ENCODE peak calls at places on chromosomes 1 and 21, in four cellular contexts. X, G, J and N are unnamed samples.

GRCh38 chr1:209076688-209077087 is 506.8 kb upstream of the CAMK1G start:
- DNase-seq in X (no peak), G (no peak), J (no peak), N (no peak)

GRCh38 chr21:45120975-45121374 is 46.6 kb downstream of the ADARB1 start:
- DNase-seq in X (no peak), G (no peak), J (no peak), N (no peak)

GRCh38 chr1:183281039-183281438 is 95.0 kb downstream of the LAMC2 start:
- DNase-seq in X (peak; percentile 49), G (no peak), J (peak; percentile 21), N (no peak)

GRCh38 chr1:111202366-111202706 is 1.9 kb upstream of the DENND2D start:
- DNase-seq in X (no peak), G (no peak), J (no peak), N (no peak)

GRCh38 chr1:17759114-17759513 is 4.0 kb downstream of the ACTL8 start:
- DNase-seq in X (no peak), G (no peak), J (no peak), N (no peak)

GRCh38 chr1:198156745-198157240 is at the start of gene NEK7:
- DNase-seq in X (peak; percentile 78), G (peak; percentile 87), J (peak; percentile 89), N (peak; percentile 39)

GRCh38 chr1:69693921-69694320 is 126.2 kb downstream of the LRRC7 start:
- DNase-seq in X (no peak), G (no peak), J (no peak), N (no peak)

GRCh38 chr1:1173793-1174415 is at the start of gene TTLL10:
- DNase-seq in X (no peak), G (no peak), J (peak; percentile 69), N (no peak)

GRCh38 chr1:25469177-25469576 is 38.5 kb downstream of the MACO1 start:
- DNase-seq in X (peak; percentile 80), G (no peak), J (no peak), N (no peak)

GRCh38 chr1:186980400-186980799 is 151.7 kb downstream of the PLA2G4A start:
- DNase-seq in X (no peak), G (no peak), J (no peak), N (no peak)

GRCh38 chr1:85200870-85201339 is at the start of gene SYDE2:
- DNase-seq in X (peak; percentile 58), G (peak; percentile 81), J (peak; percentile 89), N (peak; percentile 16)

GRCh38 chr1:9319789-9320519 is 27.3 kb downstream of the SPSB1 start:
- DNase-seq in X (no peak), G (no peak), J (peak; percentile 23), N (no peak)

GRCh38 chr1:26094076-26094669 is 17.5 kb upstream of the PDIK1L start:
- DNase-seq in X (peak; percentile 12), G (no peak), J (no peak), N (no peak)

DNA sequence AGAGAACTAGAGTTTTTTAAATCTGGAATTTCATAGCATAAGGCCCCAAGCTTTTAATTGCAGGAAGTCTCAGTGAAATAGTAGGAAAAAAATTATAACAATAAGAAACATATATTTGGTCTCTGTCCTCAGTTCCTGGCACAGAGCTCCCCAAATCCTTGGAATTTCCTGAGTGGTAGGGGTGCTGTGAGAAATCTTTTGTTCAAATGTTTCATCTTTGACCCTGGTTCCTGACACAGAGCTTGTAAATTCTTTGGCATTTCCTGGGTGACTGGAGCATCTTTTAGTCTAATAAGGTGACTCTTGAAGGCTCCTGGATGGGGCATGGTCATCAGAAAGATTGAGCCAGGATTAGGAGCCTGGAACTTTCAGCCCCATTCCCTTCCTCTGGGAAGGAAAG is 225.7 kb upstream of the AJAP1 start:
- DNase-seq in X (no peak), G (no peak), J (no peak), N (no peak)
- H3K4me1 ChIP-seq in X (no peaks in the 10 kb centered on the region), G (no peaks in the 10 kb centered on the region), J (no peaks in the 10 kb centered on the region), N (no peaks in the 10 kb centered on the region)

GRCh38 chr1:55006931-55007330 is 8.2 kb downstream of the BSND start:
- DNase-seq in X (no peak), G (no peak), J (no peak), N (no peak)

GRCh38 chr1:55012661-55013060 is 13.9 kb downstream of the BSND start:
- DNase-seq in X (no peak), G (no peak), J (no peak), N (no peak)

GRCh38 chr1:55007626-55008025 is 8.9 kb downstream of the BSND start:
- DNase-seq in X (peak; percentile 63), G (no peak), J (no peak), N (no peak)

GRCh38 chr1:55010194-55010886 is 11.6 kb downstream of the BSND start:
- DNase-seq in X (no peak), G (no peak), J (no peak), N (no peak)

GRCh38 chr1:55010887-55011217 is 12.1 kb downstream of the BSND start:
- DNase-seq in X (no peak), G (no peak), J (no peak), N (no peak)
- TF ChIP-seq CTCF in X (no peak), G (no peak), J (peak; percentile 37), N (no peak)

GRCh38 chr1:228400692-228401454 is 5.8 kb downstream of the TRIM11 start:
- DNase-seq in X (no peak), G (peak; percentile 29), J (no peak), N (no peak)
- H3K36me3 ChIP-seq in X (peaks cover 50% of the 10 kb centered on the region), G (peaks cover 76% of the 10 kb centered on the region), J (no peaks in the 10 kb centered on the region), N (peaks cover 76% of the 10 kb centered on the region)

GRCh38 chr1:2204384-2205190 is 10.0 kb upstream of the FAAP20 start:
- DNase-seq in X (peak; percentile 33), G (peak; percentile 90), J (peak; percentile 73), N (no peak)

GRCh38 chr1:2202843-2203601 is 8.4 kb upstream of the FAAP20 start:
- DNase-seq in X (no peak), G (no peak), J (no peak), N (no peak)

GRCh38 chr1:2202008-2202575 is 7.5 kb upstream of the FAAP20 start:
- DNase-seq in X (no peak), G (no peak), J (no peak), N (no peak)

GRCh38 chr1:2205191-2205952 is 10.8 kb upstream of the FAAP20 start:
- DNase-seq in X (peak; percentile 92), G (peak; percentile 99), J (peak; percentile 98), N (peak; percentile 92)

DNA sequence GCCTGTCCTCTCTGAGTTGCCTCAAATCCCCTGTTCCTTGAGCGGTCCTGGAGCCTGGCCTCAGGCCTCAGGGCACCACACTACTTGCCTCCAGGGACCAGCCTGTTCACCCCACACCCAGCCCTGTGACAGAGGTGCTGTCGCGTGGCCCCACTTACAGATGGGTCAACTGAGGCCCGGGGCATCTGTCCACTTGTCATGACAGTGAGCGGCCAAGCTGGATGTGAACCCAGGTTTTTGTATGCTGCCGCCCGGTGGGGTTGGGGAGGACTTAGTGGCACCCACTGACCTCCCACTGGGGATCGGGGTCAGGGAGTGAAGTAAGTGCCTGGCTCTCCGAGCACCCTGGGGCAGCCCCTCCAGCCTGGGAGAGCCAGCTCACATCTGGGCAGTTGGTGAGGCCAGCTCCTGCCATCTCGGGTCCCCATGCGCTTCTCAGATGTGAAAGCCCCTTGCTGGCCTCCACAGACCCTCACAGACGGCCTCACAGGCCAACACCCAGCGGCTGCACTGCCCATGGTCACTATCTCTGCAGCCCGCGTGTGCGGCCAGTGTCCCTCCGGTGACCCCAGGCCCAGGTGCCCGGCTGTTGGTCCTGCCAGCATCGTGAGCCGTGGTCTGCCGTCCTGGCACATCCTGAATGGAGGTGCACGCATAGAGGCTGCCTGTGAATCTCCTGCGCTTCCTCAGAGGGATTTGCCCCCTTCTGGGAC is 9.3 kb upstream of the FAAP20 start:
- DNase-seq in X (no peak), G (no peak), J (no peak), N (no peak)
- H3K4me1 ChIP-seq in X (peaks cover 37% of the 10 kb centered on the region), G (peaks cover 24% of the 10 kb centered on the region), J (peaks cover 26% of the 10 kb centered on the region), N (peaks cover 46% of the 10 kb centered on the region)

GRCh38 chr1:11997081-11997851 is 17.0 kb downstream of the MFN2 start:
- DNase-seq in X (no peak), G (no peak), J (no peak), N (no peak)
- TF ChIP-seq CTCF in X (no peak), G (no peak), J (no peak), N (no peak)